ENCODE peak calls at places on chromosomes 16 and 17, in six cellular contexts. U is stimulated activated CD8-positive, alpha-beta memory T cell treated with anti-CD3 and anti-CD28 coated beads, Interleukin-7, amount 100 ng/mL, for 24 hours; D is mesothelial cell of epicardium; X is T1000; O is memory B cell; S is skeletal muscle cell. K is an unnamed sample.

GRCh38 chr17:27848941-27849340 is 44.2 kb downstream of the LYRM9 start:
- DNase-seq in U (no peak), D (no peak), X (no peak), O (no peak), S (no peak), K (no peak)

GRCh38 chr16:75345711-75346110 is 87.6 kb downstream of the CFDP1 start:
- DNase-seq in U (no peak), D (no peak), X (no peak), O (no peak), S (no peak), K (no peak)

GRCh38 chr17:50534222-50534978 is 1.9 kb downstream of the EPN3 start:
- DNase-seq in U (no peak), D (peak; percentile 57), X (no peak), O (no peak), S (no peak), K (peak; percentile 74)

GRCh38 chr17:19305761-19306159 is 56.8 kb downstream of the B9D1 start:
- DNase-seq in U (no peak), D (no peak), X (no peak), O (no peak), S (no peak), K (no peak)

GRCh38 chr17:33277436-33278100 is 15.5 kb downstream of the ASIC2 start:
- DNase-seq in U (no peak), D (no peak), X (no peak), O (no peak), S (peak; percentile 19), K (no peak)

GRCh38 chr16:11114366-11115164 is 141.4 kb downstream of the SOCS1 start:
- DNase-seq in U (no peak), D (no peak), X (no peak), O (no peak), S (no peak), K (no peak)

GRCh38 chr16:77437859-77438258 is 3.0 kb upstream of the ADAMTS18 start:
- DNase-seq in U (no peak), D (no peak), X (no peak), O (no peak), S (no peak), K (no peak)

GRCh38 chr16:68331879-68332410 is 21.1 kb downstream of the PRMT7 start:
- DNase-seq in U (no peak), D (no peak), X (no peak), O (no peak), S (no peak), K (no peak)

GRCh38 chr17:83116783-83117555 is 37.6 kb downstream of the METRNL start:
- DNase-seq in U (no peak), D (no peak), X (no peak), O (no peak), S (no peak), K (no peak)

GRCh38 chr16:58462997-58463891 is 36.7 kb upstream of the NDRG4 start:
- DNase-seq in U (no peak), D (peak; percentile 56), X (no peak), O (no peak), S (no peak), K (peak; percentile 70)

GRCh38 chr17:82734987-82735866 is at the start of gene FN3K:
- DNase-seq in U (no peak), D (peak; percentile 75), X (peak; percentile 46), O (no peak), S (peak; percentile 39), K (no peak)

GRCh38 chr16:81803332-81803731 is 24.2 kb downstream of the PLCG2 start:
- DNase-seq in U (no peak), D (no peak), X (no peak), O (no peak), S (no peak), K (no peak)

GRCh38 chr17:46758614-46759013 is 59.9 kb downstream of the WNT3 start:
- DNase-seq in U (no peak), D (no peak), X (no peak), O (no peak), S (no peak), K (no peak)

GRCh38 chr16:73196670-73197069 is 148.7 kb upstream of the ZFHX3 start:
- DNase-seq in U (no peak), D (no peak), X (no peak), O (peak; percentile 21), S (no peak), K (peak; percentile 74)

GRCh38 chr16:87324411-87325275 is 7.5 kb upstream of the C16orf95 start:
- DNase-seq in U (no peak), D (no peak), X (no peak), O (peak; percentile 40), S (no peak), K (peak; percentile 83)

GRCh38 chr17:77498875-77499698 is 358.3 kb downstream of the SEC14L1 start:
- DNase-seq in U (no peak), D (no peak), X (no peak), O (no peak), S (no peak), K (no peak)

GRCh38 chr17:64355536-64356303 is 34.9 kb downstream of the PECAM1 start:
- DNase-seq in U (no peak), D (no peak), X (no peak), O (no peak), S (peak; percentile 40), K (no peak)

GRCh38 chr17:12794919-12795517 is 5.7 kb downstream of the ARHGAP44 start:
- DNase-seq in U (no peak), D (no peak), X (no peak), O (no peak), S (no peak), K (no peak)

GRCh38 chr17:67506966-67507365 is 129.9 kb downstream of the PITPNC1 start:
- DNase-seq in U (no peak), D (no peak), X (peak; percentile 15), O (no peak), S (peak; percentile 68), K (no peak)

GRCh38 chr17:72763981-72764380 is 328.5 kb downstream of the SLC39A11 start:
- DNase-seq in U (no peak), D (no peak), X (no peak), O (no peak), S (no peak), K (no peak)

GRCh38 chr17:48663134-48663924 is 37.2 kb upstream of the HOXB9 start:
- DNase-seq in U (no peak), D (no peak), X (no peak), O (no peak), S (no peak), K (no peak)

GRCh38 chr16:15482068-15482747 is 47.8 kb downstream of the BMERB1 start:
- DNase-seq in U (no peak), D (no peak), X (peak; percentile 83), O (no peak), S (peak; percentile 89), K (peak; percentile 75)

GRCh38 chr17:39239640-39240314 is 14.0 kb upstream of the STAC2 start:
- DNase-seq in U (peak; percentile 33), D (peak; percentile 70), X (no peak), O (peak; percentile 79), S (no peak), K (no peak)